ENCODE peak calls at places on chromosomes 1 and 21, in seven cellular contexts. Z is ovary; O is fibroblast of pulmonary artery; J is naive thymus-derived CD8-positive, alpha-beta T cell; S is HTR-8/SVneo; H is Right ventricle myocardium superior; P is endothelial cell. K is an unnamed sample.

GRCh38 chr1:147539122-147539575 is 2.2 kb upstream of the BCL9 start:
- DNase-seq in Z (no peak), O (peak; percentile 94), J (no peak), S (peak; percentile 59), H (no peak), P (no peak), K (peak; percentile 94)

GRCh38 chr1:154994269-154994977 is 1.0 kb downstream of the LENEP start:
- DNase-seq in Z (peak; percentile 17), O (no peak), J (no peak), S (no peak), H (no peak), P (no peak), K (no peak)

GRCh38 chr1:31549807-31550620 is 26.3 kb upstream of the TINAGL1 start:
- DNase-seq in Z (no peak), O (no peak), J (no peak), S (no peak), H (no peak), P (no peak), K (no peak)

GRCh38 chr1:53909946-53910345 is 16.0 kb downstream of the DIO1 start:
- DNase-seq in Z (no peak), O (no peak), J (no peak), S (no peak), H (no peak), P (no peak), K (no peak)

GRCh38 chr1:211259596-211260126 is 495 bp downstream of the RCOR3 start:
- DNase-seq in Z (peak; percentile 79), O (peak; percentile 61), J (peak; percentile 50), S (peak; percentile 61), H (peak; percentile 75), P (no peak), K (peak; percentile 77)

GRCh38 chr1:96416690-96417444 is 304.7 kb upstream of the PTBP2 start:
- DNase-seq in Z (no peak), O (peak; percentile 33), J (no peak), S (no peak), H (no peak), P (no peak), K (peak; percentile 16)

GRCh38 chr1:42003433-42003832 is 84.7 kb upstream of the HIVEP3 start:
- DNase-seq in Z (no peak), O (no peak), J (no peak), S (peak; percentile 5), H (no peak), P (no peak), K (peak; percentile 58)

GRCh38 chr1:27391511-27392095 is 819 bp upstream of the GPR3 start:
- DNase-seq in Z (no peak), O (peak; percentile 59), J (peak; percentile 26), S (no peak), H (no peak), P (no peak), K (peak; percentile 75)

GRCh38 chr1:200653022-200653462 is 16.7 kb downstream of the DDX59 start:
- DNase-seq in Z (no peak), O (no peak), J (no peak), S (no peak), H (no peak), P (no peak), K (no peak)

GRCh38 chr1:66271904-66272254 is 262.1 kb upstream of the SGIP1 start:
- DNase-seq in Z (peak; percentile 57), O (peak; percentile 67), J (no peak), S (no peak), H (peak; percentile 83), P (no peak), K (no peak)

GRCh38 chr1:150973826-150974579 is 632 bp downstream of the CERS2 start:
- DNase-seq in Z (peak; percentile 71), O (no peak), J (peak; percentile 11), S (no peak), H (peak; percentile 62), P (peak; percentile 32), K (peak; percentile 66)

GRCh38 chr1:240595476-240595875 is 16.5 kb downstream of the GREM2 start:
- DNase-seq in Z (no peak), O (no peak), J (no peak), S (no peak), H (no peak), P (no peak), K (no peak)

GRCh38 chr1:216749219-216749618 is 26.0 kb upstream of the ESRRG start:
- DNase-seq in Z (no peak), O (no peak), J (no peak), S (no peak), H (no peak), P (no peak), K (no peak)

GRCh38 chr1:6165441-6165985 is 14.6 kb downstream of the CHD5 start:
- DNase-seq in Z (no peak), O (no peak), J (no peak), S (no peak), H (no peak), P (no peak), K (no peak)

GRCh38 chr1:29621826-29622435 is 385.6 kb downstream of the PTPRU start:
- DNase-seq in Z (no peak), O (no peak), J (no peak), S (no peak), H (no peak), P (no peak), K (peak; percentile 68)

GRCh38 chr1:99811747-99812146 is 38.4 kb upstream of the AGL start:
- DNase-seq in Z (no peak), O (no peak), J (no peak), S (no peak), H (no peak), P (no peak), K (no peak)

GRCh38 chr1:51445346-51446090 is 73.5 kb downstream of the EPS15 start:
- DNase-seq in Z (no peak), O (no peak), J (no peak), S (no peak), H (no peak), P (no peak), K (no peak)

GRCh38 chr1:244112646-244113045 is 61.6 kb downstream of the ZBTB18 start:
- DNase-seq in Z (no peak), O (peak; percentile 58), J (no peak), S (peak; percentile 70), H (no peak), P (no peak), K (peak; percentile 81)

GRCh38 chr21:44391345-44392091 is 38.1 kb downstream of the TRPM2 start:
- DNase-seq in Z (peak; percentile 30), O (no peak), J (no peak), S (no peak), H (peak; percentile 87), P (no peak), K (no peak)

GRCh38 chr1:208479435-208479834 is 235.3 kb upstream of the PLXNA2 start:
- DNase-seq in Z (no peak), O (no peak), J (no peak), S (no peak), H (no peak), P (no peak), K (no peak)

GRCh38 chr1:14415396-14415795 is 183.1 kb upstream of the KAZN start:
- DNase-seq in Z (no peak), O (no peak), J (no peak), S (no peak), H (no peak), P (peak; percentile 39), K (no peak)

GRCh38 chr1:54815086-54815876 is 14.2 kb upstream of the TTC22 start:
- DNase-seq in Z (no peak), O (no peak), J (no peak), S (no peak), H (no peak), P (no peak), K (no peak)

GRCh38 chr1:244273845-244274619 is 177.7 kb downstream of the ADSS2 start:
- DNase-seq in Z (peak; percentile 79), O (peak; percentile 98), J (no peak), S (peak; percentile 91), H (peak; percentile 66), P (no peak), K (peak; percentile 98)

GRCh38 chr1:228873714-228874113 is 138.4 kb downstream of the RHOU start:
- DNase-seq in Z (no peak), O (no peak), J (no peak), S (no peak), H (no peak), P (no peak), K (no peak)

GRCh38 chr1:201904579-201904978 is 15.9 kb downstream of the SHISA4 start:
- DNase-seq in Z (peak; percentile 78), O (peak; percentile 90), J (no peak), S (no peak), H (no peak), P (no peak), K (peak; percentile 95)

GRCh38 chr1:7961199-7962010 is at the start of gene PARK7:
- DNase-seq in Z (peak; percentile 100), O (peak; percentile 99), J (peak; percentile 99), S (peak; percentile 94), H (peak; percentile 100), P (peak; percentile 100), K (peak; percentile 100)

GRCh38 chr1:107048255-107048654 is 8.2 kb upstream of the PRMT6 start:
- DNase-seq in Z (no peak), O (no peak), J (no peak), S (no peak), H (no peak), P (no peak), K (no peak)